ENCODE peak calls at places on chromosomes 12 and 14, in five cellular contexts. One of them, this sample, is unnamed. For H3K4me1, the result is how much of the 10 kb centered on the place peaks cover.

GRCh38 chr12:68479832-68480291 is 130.8 kb upstream of the RAP1B start:
- DNase-seq in CD8-positive, alpha-beta T cell: no peak
- DNase-seq in esophagus squamous epithelium: no peak
- DNase-seq in pancreas: no peak
- DNase-seq in sigmoid colon: no peak
- DNase-seq in this sample: no peak

GRCh38 chr14:77158175-77158908 is 16.8 kb upstream of the ZDHHC22 start:
- DNase-seq in CD8-positive, alpha-beta T cell: no peak
- DNase-seq in esophagus squamous epithelium: no peak
- DNase-seq in sigmoid colon: peak
- DNase-seq in pancreas: no peak
- DNase-seq in this sample: no peak

GRCh38 chr12:78898416-78898815 is 33.8 kb downstream of the SYT1 start:
- DNase-seq in pancreas: peak
- DNase-seq in CD8-positive, alpha-beta T cell: no peak
- DNase-seq in esophagus squamous epithelium: no peak
- DNase-seq in sigmoid colon: peak
- DNase-seq in this sample: no peak

GRCh38 chr14:104399432-104400155 is 180.0 kb upstream of the C14orf180 start:
- DNase-seq in esophagus squamous epithelium: no peak
- DNase-seq in pancreas: no peak
- DNase-seq in CD8-positive, alpha-beta T cell: no peak
- DNase-seq in sigmoid colon: no peak
- DNase-seq in this sample: no peak

GRCh38 chr14:77319416-77319815 is 1.3 kb downstream of the POMT2 start:
- DNase-seq in sigmoid colon: peak
- DNase-seq in pancreas: no peak
- DNase-seq in CD8-positive, alpha-beta T cell: no peak
- DNase-seq in esophagus squamous epithelium: no peak
- DNase-seq in this sample: no peak

GRCh38 chr12:110928700-110929099 is 8.3 kb upstream of the MYL2 start:
- DNase-seq in esophagus squamous epithelium: no peak
- DNase-seq in sigmoid colon: no peak
- DNase-seq in pancreas: no peak
- DNase-seq in CD8-positive, alpha-beta T cell: no peak
- DNase-seq in this sample: no peak

GRCh38 chr12:124684496-124684895 is 117.1 kb upstream of the NCOR2 start:
- DNase-seq in esophagus squamous epithelium: no peak
- DNase-seq in sigmoid colon: no peak
- DNase-seq in CD8-positive, alpha-beta T cell: no peak
- DNase-seq in pancreas: no peak
- DNase-seq in this sample: no peak

GRCh38 chr12:131218291-131219172 is 264.8 kb downstream of the ADGRD1 start:
- DNase-seq in sigmoid colon: no peak
- DNase-seq in pancreas: no peak
- DNase-seq in esophagus squamous epithelium: no peak
- DNase-seq in CD8-positive, alpha-beta T cell: no peak
- DNase-seq in this sample: no peak

GRCh38 chr14:52023518-52023917 is 34.2 kb downstream of the RTRAF start:
- DNase-seq in sigmoid colon: peak
- DNase-seq in CD8-positive, alpha-beta T cell: no peak
- DNase-seq in pancreas: no peak
- DNase-seq in esophagus squamous epithelium: no peak
- DNase-seq in this sample: no peak

GRCh38 chr12:89756638-89757321 is 48.1 kb upstream of the ATP2B1 start:
- DNase-seq in sigmoid colon: no peak
- DNase-seq in pancreas: no peak
- DNase-seq in esophagus squamous epithelium: no peak
- DNase-seq in CD8-positive, alpha-beta T cell: no peak
- DNase-seq in this sample: no peak

GRCh38 chr12:67193705-67194104 is 75.5 kb upstream of the CAND1 start:
- DNase-seq in sigmoid colon: no peak
- DNase-seq in pancreas: no peak
- DNase-seq in CD8-positive, alpha-beta T cell: no peak
- DNase-seq in esophagus squamous epithelium: no peak
- DNase-seq in this sample: no peak

GRCh38 chr12:122399592-122400373 is 22.7 kb downstream of the CLIP1 start:
- DNase-seq in esophagus squamous epithelium: no peak
- DNase-seq in CD8-positive, alpha-beta T cell: no peak
- DNase-seq in pancreas: peak
- DNase-seq in sigmoid colon: peak
- DNase-seq in this sample: peak

GRCh38 chr14:99881011-99881410 is 87.8 kb downstream of the EML1 start:
- DNase-seq in sigmoid colon: peak
- DNase-seq in pancreas: no peak
- DNase-seq in esophagus squamous epithelium: no peak
- DNase-seq in CD8-positive, alpha-beta T cell: no peak
- DNase-seq in this sample: no peak

GRCh38 chr12:32583535-32583934 is 95.6 kb upstream of the DNM1L start:
- DNase-seq in CD8-positive, alpha-beta T cell: no peak
- DNase-seq in sigmoid colon: no peak
- DNase-seq in pancreas: no peak
- DNase-seq in esophagus squamous epithelium: no peak
- DNase-seq in this sample: no peak

GRCh38 chr12:52667509-52667908 is 12.7 kb downstream of the KRT1 start:
- DNase-seq in esophagus squamous epithelium: no peak
- DNase-seq in sigmoid colon: no peak
- DNase-seq in CD8-positive, alpha-beta T cell: no peak
- DNase-seq in pancreas: no peak
- DNase-seq in this sample: no peak
- TF ChIP-seq CTCF in esophagus squamous epithelium: no peak
- TF ChIP-seq CTCF in sigmoid colon: no peak
- TF ChIP-seq CTCF in CD8-positive, alpha-beta T cell: no peak
- TF ChIP-seq CTCF in pancreas: no peak
- TF ChIP-seq CTCF in this sample: no peak

DNA sequence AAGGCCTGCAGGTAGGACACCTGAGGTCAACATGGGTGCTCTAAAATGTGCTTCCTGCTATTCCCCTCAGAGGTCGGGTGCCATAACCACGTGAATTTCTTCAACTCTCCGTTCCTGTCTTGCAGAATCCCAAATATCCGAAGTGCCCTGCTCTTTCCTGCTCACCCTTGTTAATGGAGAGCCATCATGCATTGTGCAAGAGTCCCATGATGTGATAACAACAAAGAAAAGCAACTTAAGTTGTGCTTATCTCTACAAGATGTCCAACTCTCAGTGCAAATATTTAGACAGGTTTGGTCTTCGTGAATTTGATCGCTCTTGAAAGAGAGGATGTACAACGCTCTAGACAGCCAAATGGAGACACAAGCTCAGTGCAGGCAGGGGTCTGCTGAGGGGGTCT is 210.6 kb upstream of the PLXNC1 start:
- DNase-seq in sigmoid colon: no peak
- DNase-seq in pancreas: no peak
- DNase-seq in CD8-positive, alpha-beta T cell: no peak
- DNase-seq in esophagus squamous epithelium: no peak
- DNase-seq in this sample: no peak
- H3K4me3 ChIP-seq in sigmoid colon: no peak
- H3K4me3 ChIP-seq in pancreas: no peak
- H3K4me3 ChIP-seq in CD8-positive, alpha-beta T cell: no peak
- H3K4me3 ChIP-seq in esophagus squamous epithelium: no peak
- H3K4me3 ChIP-seq in this sample: no peak

GRCh38 chr12:2353691-2354090 is 300.9 kb downstream of the CACNA1C start:
- DNase-seq in sigmoid colon: no peak
- DNase-seq in esophagus squamous epithelium: no peak
- DNase-seq in pancreas: no peak
- DNase-seq in CD8-positive, alpha-beta T cell: no peak
- DNase-seq in this sample: no peak
- H3K4me1 ChIP-seq in sigmoid colon: half or more
- H3K4me1 ChIP-seq in esophagus squamous epithelium: under half
- H3K4me1 ChIP-seq in pancreas: under half
- H3K4me1 ChIP-seq in CD8-positive, alpha-beta T cell: under half
- H3K4me1 ChIP-seq in this sample: under half

DNA sequence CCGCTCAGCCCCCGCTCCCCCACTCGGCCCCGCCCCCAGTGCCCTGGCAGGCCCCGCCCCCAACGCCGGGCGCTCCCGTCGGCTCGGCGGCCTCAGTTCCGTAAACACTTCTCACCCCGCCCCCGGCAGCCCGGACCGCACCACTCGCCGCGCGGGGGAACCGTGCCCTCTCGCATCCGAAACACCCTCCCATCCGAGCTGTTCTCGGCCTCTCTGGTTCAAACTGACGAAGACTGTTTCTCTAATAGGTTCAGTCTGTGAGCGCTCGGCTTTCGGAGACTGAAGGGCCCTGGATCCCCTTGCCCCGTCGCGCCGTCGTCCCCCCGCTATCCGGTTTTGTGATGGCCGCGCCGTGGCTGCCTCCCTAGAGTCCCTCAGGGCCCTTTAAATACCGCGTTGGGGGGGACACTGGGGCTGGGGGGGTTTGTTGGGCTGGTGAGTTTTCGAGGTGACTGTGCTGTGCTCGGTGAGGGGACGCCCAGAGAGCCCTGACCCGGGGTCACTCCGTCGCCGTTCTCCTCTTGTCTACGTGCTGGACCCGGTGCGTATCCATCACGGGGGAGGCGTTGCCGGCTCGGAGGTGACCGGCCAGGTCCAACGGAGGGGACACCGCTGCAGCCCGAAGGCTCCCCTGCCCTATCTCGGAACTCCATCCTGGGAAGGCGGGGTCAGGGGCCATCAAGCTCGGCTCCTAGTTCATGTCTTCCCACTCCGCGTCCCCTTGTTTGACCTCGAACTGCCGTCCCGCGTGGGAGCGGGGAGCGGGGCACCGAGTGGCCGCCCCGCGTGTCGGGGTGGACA is at the start of gene TCP11L2:
- DNase-seq in CD8-positive, alpha-beta T cell: peak
- DNase-seq in sigmoid colon: peak
- DNase-seq in pancreas: peak
- DNase-seq in esophagus squamous epithelium: peak
- DNase-seq in this sample: peak
- TF ChIP-seq CTCF in CD8-positive, alpha-beta T cell: no peak
- TF ChIP-seq CTCF in sigmoid colon: no peak
- TF ChIP-seq CTCF in pancreas: no peak
- TF ChIP-seq CTCF in esophagus squamous epithelium: no peak
- TF ChIP-seq CTCF in this sample: no peak

GRCh38 chr14:96040836-96041371 is 1.7 kb downstream of the C14orf132 start:
- DNase-seq in CD8-positive, alpha-beta T cell: no peak
- DNase-seq in esophagus squamous epithelium: no peak
- DNase-seq in pancreas: no peak
- DNase-seq in sigmoid colon: no peak
- DNase-seq in this sample: no peak
- H3K4me3 ChIP-seq in CD8-positive, alpha-beta T cell: no peak
- H3K4me3 ChIP-seq in esophagus squamous epithelium: no peak
- H3K4me3 ChIP-seq in pancreas: no peak
- H3K4me3 ChIP-seq in sigmoid colon: peak
- H3K4me3 ChIP-seq in this sample: peak

DNA sequence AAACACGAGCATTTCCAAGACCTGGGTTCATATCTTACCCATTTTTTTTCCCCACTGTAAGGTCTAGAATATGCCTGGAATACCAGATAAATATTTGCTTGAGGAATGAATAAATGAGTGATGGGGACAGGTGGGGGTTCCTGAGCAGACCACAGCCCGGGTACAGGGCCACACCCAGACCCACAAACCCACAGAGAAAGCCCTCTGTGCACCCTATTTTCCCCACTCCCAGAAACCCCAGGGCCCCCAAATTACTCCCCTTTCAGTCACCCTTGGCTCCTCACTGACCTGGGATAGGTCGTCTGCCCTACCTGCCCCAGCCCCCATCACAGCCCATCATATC is 66.5 kb upstream of the DDX11 start:
- DNase-seq in CD8-positive, alpha-beta T cell: no peak
- DNase-seq in esophagus squamous epithelium: no peak
- DNase-seq in sigmoid colon: no peak
- DNase-seq in pancreas: no peak
- DNase-seq in this sample: peak
- H3K4me1 ChIP-seq in CD8-positive, alpha-beta T cell: under half
- H3K4me1 ChIP-seq in esophagus squamous epithelium: under half
- H3K4me1 ChIP-seq in sigmoid colon: under half
- H3K4me1 ChIP-seq in pancreas: under half
- H3K4me1 ChIP-seq in this sample: under half

GRCh38 chr12:53984901-53985357 is at the start of gene HOXC10:
- DNase-seq in sigmoid colon: peak
- DNase-seq in CD8-positive, alpha-beta T cell: peak
- DNase-seq in pancreas: peak
- DNase-seq in esophagus squamous epithelium: peak
- DNase-seq in this sample: peak
- TF ChIP-seq CTCF in sigmoid colon: peak
- TF ChIP-seq CTCF in CD8-positive, alpha-beta T cell: peak
- TF ChIP-seq CTCF in pancreas: peak
- TF ChIP-seq CTCF in esophagus squamous epithelium: peak
- TF ChIP-seq CTCF in this sample: no peak

DNA sequence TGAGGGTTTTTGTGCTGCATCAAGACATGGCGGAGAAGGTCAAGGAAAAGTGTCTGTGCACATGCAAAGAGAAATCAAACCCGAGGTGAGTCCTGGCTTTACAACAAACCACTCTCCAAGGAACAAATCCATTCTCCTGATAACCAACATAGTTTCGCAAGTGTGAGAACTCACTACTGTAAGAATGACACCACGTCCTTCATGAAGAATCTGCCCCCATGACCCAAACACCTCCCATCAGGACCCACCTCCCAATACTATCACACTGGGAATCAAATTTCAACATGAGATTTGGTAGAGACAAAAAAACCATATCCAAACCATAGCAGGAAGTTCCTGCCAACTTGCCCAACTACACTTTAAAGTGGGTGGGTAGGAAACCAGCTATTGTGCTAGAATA is 2.4 kb upstream of the ERC1 start:
- DNase-seq in sigmoid colon: no peak
- DNase-seq in pancreas: no peak
- DNase-seq in CD8-positive, alpha-beta T cell: no peak
- DNase-seq in esophagus squamous epithelium: no peak
- DNase-seq in this sample: no peak
- H3K4me3 ChIP-seq in sigmoid colon: no peak
- H3K4me3 ChIP-seq in pancreas: no peak
- H3K4me3 ChIP-seq in CD8-positive, alpha-beta T cell: peak
- H3K4me3 ChIP-seq in esophagus squamous epithelium: no peak
- H3K4me3 ChIP-seq in this sample: no peak

GRCh38 chr12:53046655-53047220 is 3.1 kb upstream of the TNS2 start:
- DNase-seq in esophagus squamous epithelium: no peak
- DNase-seq in sigmoid colon: peak
- DNase-seq in CD8-positive, alpha-beta T cell: no peak
- DNase-seq in pancreas: peak
- DNase-seq in this sample: peak
- H3K4me1 ChIP-seq in esophagus squamous epithelium: half or more
- H3K4me1 ChIP-seq in sigmoid colon: half or more
- H3K4me1 ChIP-seq in CD8-positive, alpha-beta T cell: under half
- H3K4me1 ChIP-seq in pancreas: under half
- H3K4me1 ChIP-seq in this sample: half or more

This sample was measured in lower lobe of right lung.